ENCODE peak calls at places on chromosomes 13 and 19, in four cellular contexts. One of them, this sample, is unnamed.

GRCh38 chr19:8811315-8812172 is 20.6 kb downstream of the ZNF558 start:
- DNase-seq in astrocyte: peak; percentile 16
- DNase-seq in SK-N-SH: no peak
- DNase-seq in colonic mucosa: no peak
- DNase-seq in this sample: no peak

GRCh38 chr13:33379597-33379996 is 94.0 kb upstream of the STARD13 start:
- DNase-seq in SK-N-SH: no peak
- DNase-seq in colonic mucosa: no peak
- DNase-seq in astrocyte: peak; percentile 6
- DNase-seq in this sample: no peak

GRCh38 chr19:38759590-38760003 is 13.7 kb downstream of the LGALS7 start:
- DNase-seq in astrocyte: no peak
- DNase-seq in colonic mucosa: peak; percentile 59
- DNase-seq in SK-N-SH: no peak
- DNase-seq in this sample: no peak

GRCh38 chr19:18776736-18777135 is 14.4 kb downstream of the COMP start:
- DNase-seq in SK-N-SH: no peak
- DNase-seq in colonic mucosa: no peak
- DNase-seq in astrocyte: no peak
- DNase-seq in this sample: no peak

GRCh38 chr13:55566334-55566733 is 1574.4 kb upstream of the PRR20A start:
- DNase-seq in astrocyte: no peak
- DNase-seq in colonic mucosa: no peak
- DNase-seq in SK-N-SH: no peak
- DNase-seq in this sample: no peak

GRCh38 chr19:39708594-39708993 is 4.3 kb downstream of the LGALS14 start:
- DNase-seq in astrocyte: no peak
- DNase-seq in SK-N-SH: no peak
- DNase-seq in colonic mucosa: no peak
- DNase-seq in this sample: no peak

GRCh38 chr19:6551607-6552450 is 21.0 kb downstream of the TNFSF9 start:
- DNase-seq in colonic mucosa: no peak
- DNase-seq in SK-N-SH: peak; percentile 70
- DNase-seq in astrocyte: peak; percentile 68
- DNase-seq in this sample: peak; percentile 64

GRCh38 chr13:66425741-66426140 is 804.4 kb downstream of the PCDH9 start:
- DNase-seq in astrocyte: peak; percentile 60
- DNase-seq in SK-N-SH: no peak
- DNase-seq in colonic mucosa: no peak
- DNase-seq in this sample: no peak

GRCh38 chr13:41639237-41639904 is 182.0 kb downstream of the RGCC start:
- DNase-seq in colonic mucosa: no peak
- DNase-seq in SK-N-SH: no peak
- DNase-seq in astrocyte: no peak
- DNase-seq in this sample: no peak

GRCh38 chr19:7799640-7800355 is 30.2 kb upstream of the EVI5L start:
- DNase-seq in SK-N-SH: peak; percentile 73
- DNase-seq in colonic mucosa: peak; percentile 81
- DNase-seq in astrocyte: peak; percentile 35
- DNase-seq in this sample: peak; percentile 80

GRCh38 chr19:39506944-39507714 is 7.8 kb upstream of the SELENOV start:
- DNase-seq in SK-N-SH: peak; percentile 96
- DNase-seq in colonic mucosa: peak; percentile 26
- DNase-seq in astrocyte: peak; percentile 51
- DNase-seq in this sample: no peak

GRCh38 chr13:42969558-42970172 is 22.4 kb downstream of the EPSTI1 start:
- DNase-seq in colonic mucosa: peak; percentile 91
- DNase-seq in SK-N-SH: peak; percentile 84
- DNase-seq in astrocyte: peak; percentile 27
- DNase-seq in this sample: peak; percentile 80

GRCh38 chr19:6639439-6639838 is 30.5 kb downstream of the TNFSF14 start:
- DNase-seq in astrocyte: no peak
- DNase-seq in colonic mucosa: no peak
- DNase-seq in SK-N-SH: no peak
- DNase-seq in this sample: no peak

GRCh38 chr13:50626031-50626643 is 217.4 kb downstream of the DLEU7 start:
- DNase-seq in colonic mucosa: no peak
- DNase-seq in astrocyte: peak; percentile 64
- DNase-seq in SK-N-SH: no peak
- DNase-seq in this sample: no peak

GRCh38 chr19:7729211-7729610 is 2.7 kb downstream of the CLEC4G start:
- DNase-seq in SK-N-SH: no peak
- DNase-seq in astrocyte: no peak
- DNase-seq in colonic mucosa: no peak
- DNase-seq in this sample: no peak

GRCh38 chr13:43742911-43743310 is 43.9 kb downstream of the ENOX1 start:
- DNase-seq in astrocyte: no peak
- DNase-seq in SK-N-SH: no peak
- DNase-seq in colonic mucosa: no peak
- DNase-seq in this sample: no peak

GRCh38 chr19:36136975-36137686 is 2.7 kb upstream of the CAPNS1 start:
- DNase-seq in colonic mucosa: peak; percentile 84
- DNase-seq in SK-N-SH: no peak
- DNase-seq in astrocyte: peak; percentile 53
- DNase-seq in this sample: peak; percentile 90

GRCh38 chr19:12656899-12657571 is 9.5 kb downstream of the MAN2B1 start:
- DNase-seq in colonic mucosa: no peak
- DNase-seq in SK-N-SH: peak; percentile 86
- DNase-seq in astrocyte: no peak
- DNase-seq in this sample: no peak

GRCh38 chr19:13117176-13117771 is 734 bp upstream of the TRMT1 start:
- DNase-seq in colonic mucosa: no peak
- DNase-seq in SK-N-SH: no peak
- DNase-seq in astrocyte: no peak
- DNase-seq in this sample: no peak

GRCh38 chr19:51550848-51551672 is 19.6 kb upstream of the SIGLEC6 start:
- DNase-seq in SK-N-SH: no peak
- DNase-seq in astrocyte: no peak
- DNase-seq in colonic mucosa: no peak
- DNase-seq in this sample: no peak

GRCh38 chr13:99373436-99373835 is 66.2 kb upstream of the GPR183 start:
- DNase-seq in colonic mucosa: no peak
- DNase-seq in SK-N-SH: no peak
- DNase-seq in astrocyte: no peak
- DNase-seq in this sample: peak; percentile 25

GRCh38 chr13:43185206-43185605 is 161.8 kb downstream of the DNAJC15 start:
- DNase-seq in astrocyte: no peak
- DNase-seq in SK-N-SH: no peak
- DNase-seq in colonic mucosa: no peak
- DNase-seq in this sample: no peak

GRCh38 chr13:95793018-95793555 is 116.1 kb downstream of the DNAJC3 start:
- DNase-seq in colonic mucosa: no peak
- DNase-seq in SK-N-SH: no peak
- DNase-seq in astrocyte: peak; percentile 26
- DNase-seq in this sample: no peak

GRCh38 chr13:87656311-87656710 is 14.9 kb upstream of the SLITRK5 start:
- DNase-seq in astrocyte: peak; percentile 76
- DNase-seq in colonic mucosa: no peak
- DNase-seq in SK-N-SH: no peak
- DNase-seq in this sample: no peak

GRCh38 chr13:59834801-59835200 is 328.9 kb downstream of the DIAPH3 start:
- DNase-seq in astrocyte: peak; percentile 88
- DNase-seq in colonic mucosa: no peak
- DNase-seq in SK-N-SH: no peak
- DNase-seq in this sample: no peak

GRCh38 chr13:79405831-79406596 is at the start of gene RBM26:
- DNase-seq in astrocyte: peak; percentile 82
- DNase-seq in colonic mucosa: peak; percentile 95
- DNase-seq in SK-N-SH: peak; percentile 97
- DNase-seq in this sample: peak; percentile 96

GRCh38 chr13:22081430-22081829 is 410.6 kb downstream of the FGF9 start:
- DNase-seq in astrocyte: no peak
- DNase-seq in colonic mucosa: no peak
- DNase-seq in SK-N-SH: no peak
- DNase-seq in this sample: no peak

GRCh38 chr13:97125810-97126738 is 96.1 kb upstream of the MBNL2 start:
- DNase-seq in SK-N-SH: no peak
- DNase-seq in astrocyte: peak; percentile 72
- DNase-seq in colonic mucosa: no peak
- DNase-seq in this sample: no peak

GRCh38 chr13:97121894-97122293 is 100.2 kb upstream of the MBNL2 start:
- DNase-seq in SK-N-SH: no peak
- DNase-seq in astrocyte: peak; percentile 73
- DNase-seq in colonic mucosa: no peak
- DNase-seq in this sample: no peak

GRCh38 chr13:97122381-97122996 is 99.6 kb upstream of the MBNL2 start:
- DNase-seq in SK-N-SH: no peak
- DNase-seq in astrocyte: peak; percentile 75
- DNase-seq in colonic mucosa: no peak
- DNase-seq in this sample: no peak

GRCh38 chr13:97125051-97125809 is 96.9 kb upstream of the MBNL2 start:
- DNase-seq in colonic mucosa: peak; percentile 43
- DNase-seq in SK-N-SH: peak; percentile 50
- DNase-seq in astrocyte: peak; percentile 89
- DNase-seq in this sample: no peak

DNA sequence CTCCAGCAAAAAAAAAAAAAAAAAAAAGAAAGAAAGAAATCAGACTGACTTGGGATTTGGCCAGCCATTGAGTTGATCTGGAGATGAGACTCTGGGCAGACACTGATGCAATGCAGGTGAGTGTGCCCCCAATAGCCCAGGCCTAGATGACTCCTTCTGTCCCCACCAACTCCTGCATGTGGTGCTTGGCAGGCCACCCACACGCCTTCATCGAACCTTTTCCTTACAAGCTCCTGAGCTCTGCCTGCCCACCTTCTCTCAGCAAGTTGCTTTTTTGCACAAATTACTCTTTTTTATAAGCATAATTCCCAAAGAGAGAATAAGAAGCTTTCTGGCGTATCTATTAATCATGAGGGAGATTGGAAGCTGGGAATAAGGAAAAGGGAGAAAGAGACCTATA is 97.9 kb upstream of the MBNL2 start:
- DNase-seq in astrocyte: no peak
- DNase-seq in SK-N-SH: no peak
- DNase-seq in colonic mucosa: no peak
- DNase-seq in this sample: no peak
- H3K27ac ChIP-seq in astrocyte: no peak overlapping the region
- H3K27ac ChIP-seq in SK-N-SH: no peak overlapping the region
- H3K27ac ChIP-seq in colonic mucosa: no peak overlapping the region
- H3K27ac ChIP-seq in this sample: no peak overlapping the region

GRCh38 chr13:75222031-75222430 is 259.9 kb downstream of the TBC1D4 start:
- DNase-seq in SK-N-SH: no peak
- DNase-seq in colonic mucosa: no peak
- DNase-seq in astrocyte: peak; percentile 41
- DNase-seq in this sample: no peak

GRCh38 chr13:75223981-75224742 is 257.8 kb downstream of the TBC1D4 start:
- DNase-seq in astrocyte: no peak
- DNase-seq in colonic mucosa: no peak
- DNase-seq in SK-N-SH: no peak
- DNase-seq in this sample: no peak

GRCh38 chr13:75220238-75220542 is 261.8 kb downstream of the TBC1D4 start:
- DNase-seq in SK-N-SH: no peak
- DNase-seq in astrocyte: no peak
- DNase-seq in colonic mucosa: no peak
- DNase-seq in this sample: peak; percentile 77

GRCh38 chr13:75217949-75218348 is 264.0 kb downstream of the TBC1D4 start:
- DNase-seq in colonic mucosa: no peak
- DNase-seq in astrocyte: peak; percentile 77
- DNase-seq in SK-N-SH: no peak
- DNase-seq in this sample: no peak

GRCh38 chr13:75219479-75220237 is 262.3 kb downstream of the TBC1D4 start:
- DNase-seq in astrocyte: peak; percentile 37
- DNase-seq in colonic mucosa: peak; percentile 84
- DNase-seq in SK-N-SH: peak; percentile 89
- DNase-seq in this sample: peak; percentile 90
- H3K4me3 ChIP-seq in astrocyte: peak overlapping the region; percentile 48
- H3K4me3 ChIP-seq in colonic mucosa: peak overlapping the region; percentile 8
- H3K4me3 ChIP-seq in SK-N-SH: peak overlapping the region; percentile 33
- H3K4me3 ChIP-seq in this sample: peak overlapping the region; percentile 50

DNA sequence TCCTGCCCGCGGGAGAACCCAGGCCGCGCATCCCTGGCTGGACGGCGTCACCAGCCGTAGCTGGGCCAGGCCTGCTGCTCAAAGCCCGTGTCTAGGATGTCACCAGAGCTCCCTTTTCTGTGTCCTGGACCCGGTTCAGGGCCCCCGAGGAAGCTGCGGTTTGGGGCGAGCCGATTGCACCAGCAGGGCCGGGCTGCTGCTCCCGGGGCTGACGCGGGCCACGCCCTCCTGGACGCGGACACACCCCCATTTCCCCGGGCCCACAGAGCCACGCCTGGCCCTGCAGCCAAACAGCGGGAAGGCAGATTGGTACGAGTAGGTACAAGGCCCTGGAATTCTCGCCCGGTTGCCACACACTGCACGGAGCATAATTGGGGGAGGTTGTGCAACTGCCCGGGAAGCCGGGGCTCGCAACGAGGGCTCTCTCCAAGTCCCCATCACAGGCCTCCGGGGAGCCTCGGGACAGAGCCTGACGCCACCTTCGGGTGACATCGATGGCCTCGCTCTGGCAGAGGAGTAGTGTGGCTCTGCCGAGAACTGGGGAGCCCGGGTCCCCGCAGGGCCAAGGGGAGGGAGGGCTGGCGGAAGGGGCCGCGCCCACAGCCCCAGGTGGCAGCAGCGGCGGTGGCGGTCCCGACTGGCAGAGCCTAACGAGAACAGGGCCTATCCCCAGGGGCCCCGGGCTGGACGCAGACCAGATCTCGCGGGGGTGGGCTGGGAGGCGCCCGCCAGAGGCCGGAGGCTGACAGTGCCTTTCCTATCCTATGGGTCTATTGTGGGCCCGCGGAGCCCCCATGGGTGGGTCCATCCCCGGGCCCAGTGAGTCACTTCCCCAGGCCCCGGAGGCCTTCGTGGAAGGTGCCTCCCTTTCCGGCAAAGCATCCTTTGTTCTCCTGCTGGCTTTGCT is 23.5 kb downstream of the KCTD15 start:
- DNase-seq in colonic mucosa: peak; percentile 87
- DNase-seq in SK-N-SH: peak; percentile 36
- DNase-seq in astrocyte: peak; percentile 45
- DNase-seq in this sample: peak; percentile 95
- H3K9ac ChIP-seq in colonic mucosa: peak overlapping the region; percentile 0
- H3K9ac ChIP-seq in SK-N-SH: no peak overlapping the region
- H3K9ac ChIP-seq in astrocyte: peak overlapping the region; percentile 65
- H3K9ac ChIP-seq in this sample: no peak overlapping the region

DNA sequence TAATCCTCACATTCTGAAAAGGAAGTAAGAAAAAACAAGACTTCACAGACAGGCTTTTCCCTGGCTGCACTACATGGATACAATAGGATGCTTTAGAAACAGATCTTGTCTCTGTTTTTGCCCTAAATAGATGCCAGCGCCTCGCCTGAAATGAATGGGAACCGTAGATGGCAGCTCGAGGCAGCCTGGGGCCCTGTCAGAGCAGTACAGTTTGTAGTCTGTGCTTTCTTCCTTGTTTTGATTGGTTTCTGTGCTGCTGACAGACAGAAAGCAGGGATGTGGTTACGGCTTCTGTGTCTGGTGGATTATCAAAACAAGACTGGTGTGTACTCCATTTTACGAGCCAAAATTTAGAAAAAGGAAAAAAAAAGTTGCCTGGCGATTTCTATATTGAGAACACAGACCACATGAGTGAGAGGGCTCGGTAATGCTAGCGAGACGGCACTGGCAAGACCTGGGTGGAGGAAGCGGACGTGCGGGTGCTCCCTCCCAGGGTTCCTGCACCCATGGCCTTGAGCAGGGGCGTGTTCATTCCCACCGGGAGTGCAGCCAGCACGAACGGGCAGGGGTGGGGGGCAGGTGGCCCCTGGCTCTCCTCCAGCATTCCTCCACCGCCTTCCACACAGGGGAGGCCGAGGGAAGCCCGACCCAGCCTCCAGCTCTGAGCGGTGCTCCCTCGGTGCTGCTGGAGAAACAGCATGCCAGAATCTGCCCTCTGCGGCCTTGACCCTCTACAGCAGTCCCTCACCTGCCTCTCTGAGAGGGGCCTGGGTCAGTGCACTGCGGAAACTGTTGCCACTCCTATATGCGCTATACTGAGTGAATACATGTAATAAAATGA is 37.5 kb upstream of the C1QTNF9 start:
- DNase-seq in SK-N-SH: peak; percentile 77
- DNase-seq in colonic mucosa: peak; percentile 78
- DNase-seq in astrocyte: peak; percentile 79
- DNase-seq in this sample: peak; percentile 93
- H3K27ac ChIP-seq in SK-N-SH: peak overlapping the region; percentile 89
- H3K27ac ChIP-seq in colonic mucosa: peak overlapping the region; percentile 95
- H3K27ac ChIP-seq in astrocyte: peak overlapping the region; percentile 29
- H3K27ac ChIP-seq in this sample: peak overlapping the region; percentile 80

This sample was measured in kidney.